ENCODE peak calls at places on chromosomes 11 and 22, in four cellular contexts. A is CD4-positive, CD25-positive, alpha-beta regulatory T cell; G is SK-N-SH; R is lung. J is an unnamed sample.

GRCh38 chr11:130801287-130802146 is 114.8 kb downstream of the SNX19 start:
- DNase-seq in A (no peak), G (no peak), R (no peak), J (no peak)

GRCh38 chr11:69131644-69132300 is 24.0 kb upstream of the SMIM38 start:
- DNase-seq in A (no peak), G (peak; percentile 70), R (peak; percentile 85), J (no peak)

GRCh38 chr22:29879738-29880137 is 3.2 kb upstream of the MTMR3 start:
- DNase-seq in A (no peak), G (peak; percentile 20), R (no peak), J (no peak)

GRCh38 chr11:1839924-1840779 is 1.4 kb downstream of the TNNI2 start:
- DNase-seq in A (no peak), G (no peak), R (peak; percentile 69), J (no peak)

GRCh38 chr11:92531051-92531747 is 306.6 kb downstream of the FAT3 start:
- DNase-seq in A (no peak), G (no peak), R (no peak), J (no peak)

GRCh38 chr11:74754507-74755255 is 6.0 kb downstream of the RNF169 start:
- DNase-seq in A (no peak), G (no peak), R (no peak), J (no peak)

GRCh38 chr11:63747006-63747405 is 21.6 kb downstream of the ZFTA start:
- DNase-seq in A (no peak), G (no peak), R (no peak), J (no peak)

GRCh38 chr22:24985824-24986214 is 33.3 kb downstream of the KIAA1671 start:
- DNase-seq in A (no peak), G (no peak), R (no peak), J (no peak)

GRCh38 chr11:118202599-118203422 is 22.0 kb downstream of the JAML start:
- DNase-seq in A (peak; percentile 43), G (no peak), R (no peak), J (peak; percentile 24)

GRCh38 chr11:73654482-73655021 is 8.2 kb downstream of the PLEKHB1 start:
- DNase-seq in A (no peak), G (no peak), R (no peak), J (no peak)

GRCh38 chr22:42919199-42919598 is 62.1 kb upstream of the ARFGAP3 start:
- DNase-seq in A (no peak), G (no peak), R (no peak), J (no peak)

GRCh38 chr11:284081-285020 is 4.6 kb upstream of the PGGHG start:
- DNase-seq in A (no peak), G (peak; percentile 34), R (no peak), J (no peak)
- H3K9me3 ChIP-seq in A (no peaks in the 10 kb centered on the region), G (no peaks in the 10 kb centered on the region), R (no peaks in the 10 kb centered on the region), J (no peaks in the 10 kb centered on the region)

GRCh38 chr11:3356858-3357257 is 22.1 kb downstream of the ZNF195 start:
- DNase-seq in A (no peak), G (no peak), R (no peak), J (no peak)
- H3K9me3 ChIP-seq in A (peaks cover 70% of the 10 kb centered on the region), G (peaks cover 28% of the 10 kb centered on the region), R (peaks cover 25% of the 10 kb centered on the region), J (peaks cover 50% of the 10 kb centered on the region)

DNA sequence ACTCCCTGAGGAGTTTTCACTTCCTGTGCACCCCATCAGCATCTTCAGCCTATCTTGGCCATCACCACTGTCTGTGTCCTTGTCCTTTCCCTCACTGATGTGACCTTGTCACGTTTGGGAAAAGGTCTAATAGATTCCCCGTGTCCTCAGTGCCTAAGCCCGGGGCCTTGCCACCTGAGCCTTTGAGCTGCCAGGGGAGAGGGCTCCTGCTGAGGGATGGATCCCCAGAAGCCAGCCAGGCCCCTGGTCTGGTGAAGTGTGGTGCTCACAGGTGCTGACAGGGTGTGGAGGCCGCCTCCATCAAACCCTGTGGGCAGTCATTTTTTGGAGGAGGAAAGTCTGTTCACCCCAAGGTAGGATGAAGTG is 47.2 kb downstream of the GAB4 start:
- DNase-seq in A (no peak), G (no peak), R (peak; percentile 18), J (no peak)
- H3K9me3 ChIP-seq in A (no peaks in the 10 kb centered on the region), G (no peaks in the 10 kb centered on the region), R (no peaks in the 10 kb centered on the region), J (no peaks in the 10 kb centered on the region)

DNA sequence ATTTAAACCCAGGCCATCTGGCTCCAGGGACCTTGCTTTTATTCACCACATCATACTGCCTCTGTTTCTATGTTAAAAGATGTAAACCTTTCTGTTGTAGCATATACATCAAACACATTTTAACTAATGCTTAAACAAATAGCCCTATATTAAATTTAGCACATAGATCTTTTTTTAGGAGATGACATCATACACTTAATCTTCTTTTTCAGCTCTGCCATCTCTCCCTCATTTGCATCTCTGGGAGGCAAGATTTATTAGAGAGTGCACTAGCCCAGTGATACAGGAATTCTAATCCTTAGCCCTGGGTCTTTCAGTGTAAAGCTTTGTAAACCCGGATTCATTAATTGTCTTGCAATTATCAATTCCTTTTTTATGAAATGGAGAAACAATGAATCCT is 13.6 kb downstream of the OR5D16 start:
- DNase-seq in A (no peak), G (no peak), R (no peak), J (no peak)
- H3K9me3 ChIP-seq in A (no peaks in the 10 kb centered on the region), G (no peaks in the 10 kb centered on the region), R (no peaks in the 10 kb centered on the region), J (no peaks in the 10 kb centered on the region)

DNA sequence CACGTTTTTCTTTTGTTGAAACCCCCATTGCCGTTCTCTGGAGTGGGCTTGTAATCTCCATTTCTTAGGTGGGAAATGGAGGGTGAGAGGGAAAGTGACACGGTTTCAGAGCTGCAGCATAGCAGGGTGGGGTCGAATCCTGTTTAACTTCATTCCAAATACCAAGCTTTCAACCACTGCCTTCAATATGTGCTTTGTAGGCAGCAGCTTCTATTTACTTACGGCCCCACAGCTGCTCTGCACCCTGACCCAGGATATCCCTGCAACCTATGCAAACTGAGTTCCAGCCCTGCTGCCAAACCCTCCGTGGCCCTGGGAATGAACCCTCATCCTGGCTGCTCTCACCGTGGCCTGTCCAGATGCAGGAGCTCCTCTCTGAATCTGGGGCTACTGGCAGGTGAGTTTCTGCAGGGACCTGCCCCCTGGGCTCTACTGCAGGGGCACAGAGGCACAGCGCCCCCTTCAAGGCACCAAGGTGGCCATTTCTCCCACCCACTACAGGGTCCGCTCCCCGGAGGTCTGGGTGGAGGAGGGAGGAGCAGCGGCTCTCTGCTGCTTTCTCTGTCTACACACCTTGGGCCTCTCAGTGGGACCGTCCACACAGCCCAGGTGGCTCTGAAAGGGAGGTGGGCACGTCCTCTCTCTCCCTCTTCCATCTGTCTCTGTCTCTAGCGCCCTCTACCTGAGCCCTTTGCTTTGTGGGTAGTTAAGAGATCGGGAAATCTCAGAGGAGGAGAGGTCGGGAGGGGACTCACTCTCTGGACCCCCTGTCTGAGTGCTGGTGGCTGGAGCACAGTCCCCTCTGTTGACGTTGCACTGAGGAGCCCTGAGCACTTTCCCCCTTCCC is 279.1 kb downstream of the BRD1 start:
- DNase-seq in A (no peak), G (no peak), R (no peak), J (no peak)
- H3K9me3 ChIP-seq in A (no peaks in the 10 kb centered on the region), G (no peaks in the 10 kb centered on the region), R (no peaks in the 10 kb centered on the region), J (no peaks in the 10 kb centered on the region)